ENCODE peak calls at places on chromosomes 4 and X, in ten cellular contexts. Y, C, I, R, O, S, A, M, E and J are unnamed samples.

GRCh38 chr4:40196724-40197281 is at the start of gene RHOH:
- DNase-seq in Y (no peak), C (no peak), I (peak; percentile 88), R (no peak), O (no peak), S (no peak), A (no peak), M (no peak), E (no peak), J (no peak)

GRCh38 chr4:47913858-47914218 is 545 bp downstream of the NFXL1 start:
- DNase-seq in Y (peak; percentile 36), C (peak; percentile 56), I (no peak), R (no peak), O (peak; percentile 27), S (peak; percentile 68), A (no peak), M (no peak), E (no peak), J (peak; percentile 63)

GRCh38 chr4:22607382-22607781 is 85.4 kb upstream of the GBA3 start:
- DNase-seq in Y (peak; percentile 55), C (no peak), I (no peak), R (peak; percentile 29), O (peak; percentile 23), S (peak; percentile 67), A (peak; percentile 30), M (no peak), E (peak; percentile 0), J (no peak)

GRCh38 chrX:72495041-72495440 is 77.6 kb downstream of the HDAC8 start:
- DNase-seq in Y (peak; percentile 6), C (no peak), I (no peak), R (no peak), O (no peak), S (no peak), A (no peak), M (peak; percentile 32), E (no peak), J (no peak)

GRCh38 chrX:15475486-15475885 is 17.6 kb downstream of the PIR start:
- DNase-seq in Y (no peak), C (no peak), I (no peak), R (peak; percentile 41), O (no peak), S (no peak), A (no peak), M (no peak), E (no peak), J (no peak)

GRCh38 chr4:5051210-5051691 is at the start of gene STK32B:
- DNase-seq in Y (peak; percentile 51), C (peak; percentile 69), I (no peak), R (peak; percentile 63), O (peak; percentile 70), S (peak; percentile 79), A (peak; percentile 62), M (no peak), E (peak; percentile 40), J (peak; percentile 65)

GRCh38 chrX:147550217-147550616 is 361.5 kb upstream of the FMR1 start:
- DNase-seq in Y (no peak), C (no peak), I (no peak), R (no peak), O (no peak), S (no peak), A (no peak), M (no peak), E (no peak), J (no peak)

GRCh38 chr4:63275491-63275890 is 1133.8 kb downstream of the TECRL start:
- DNase-seq in Y (no peak), C (no peak), I (no peak), R (no peak), O (no peak), S (no peak), A (no peak), M (no peak), E (no peak), J (peak; percentile 24)

DNA sequence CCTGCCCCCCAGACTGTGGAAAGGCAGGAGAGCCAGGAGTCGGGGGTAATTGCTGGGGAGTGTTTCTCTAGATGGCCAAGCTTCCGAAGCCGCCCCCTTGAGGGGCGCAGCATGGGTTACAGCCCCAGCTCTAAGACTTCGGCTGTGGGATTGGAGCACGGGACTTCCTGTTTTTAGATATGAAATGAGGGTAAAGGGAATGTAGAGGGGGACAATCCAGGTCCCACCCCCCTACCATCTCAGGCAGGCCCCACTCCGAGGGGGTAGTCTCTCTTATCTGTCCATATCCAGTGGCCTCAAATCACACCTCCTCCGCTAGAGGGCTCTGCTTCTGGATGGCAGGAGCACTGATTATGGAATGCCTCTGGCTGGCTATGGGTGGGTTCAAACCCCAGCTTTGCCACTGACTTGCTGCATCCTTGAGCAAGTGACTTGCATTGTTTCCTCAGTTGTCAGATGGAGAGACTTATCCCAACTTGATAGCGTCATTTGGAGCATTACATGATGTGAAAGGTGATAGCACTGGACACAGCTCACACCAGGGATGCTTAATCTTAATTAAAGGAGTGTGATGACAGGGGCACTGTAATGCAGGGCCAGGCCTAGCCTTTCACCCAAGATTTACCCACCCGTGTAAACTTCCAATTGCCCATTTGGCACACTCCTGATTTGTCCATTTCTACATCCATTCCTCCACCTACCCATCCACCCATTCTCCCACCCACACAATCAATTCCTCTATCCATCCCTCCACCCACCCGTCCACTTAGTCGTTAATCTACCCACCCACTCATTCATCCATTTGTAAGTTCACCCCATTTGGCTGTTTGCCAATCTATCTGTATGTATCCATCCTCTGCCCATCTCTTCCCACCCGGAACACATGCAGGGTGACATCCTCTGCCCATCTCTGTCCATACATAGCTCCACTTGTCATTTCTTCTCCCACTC is 845 bp upstream of the KCND1 start:
- DNase-seq in Y (peak; percentile 47), C (no peak), I (no peak), R (peak; percentile 46), O (no peak), S (no peak), A (peak; percentile 39), M (peak; percentile 62), E (no peak), J (no peak)
- TF ChIP-seq CTCF in Y (peak; percentile 70), C (peak; percentile 13), I (peak; percentile 61), R (peak; percentile 46), O (peak; percentile 59), S (peak; percentile 45), A (peak; percentile 43), M (peak; percentile 38), E (peak; percentile 68), J (peak; percentile 41)

GRCh38 chr4:186569533-186570192 is 14.3 kb upstream of the MTNR1A start:
- DNase-seq in Y (no peak), C (no peak), I (no peak), R (no peak), O (no peak), S (no peak), A (no peak), M (no peak), E (no peak), J (no peak)
- H3K4me3 ChIP-seq in Y (no peak overlapping the region), C (peak overlapping the region; percentile 31), I (no peak overlapping the region), R (no peak overlapping the region), O (peak overlapping the region; percentile 43), S (peak overlapping the region; percentile 32), A (peak overlapping the region; percentile 7), M (peak overlapping the region; percentile 19), E (no peak overlapping the region), J (peak overlapping the region; percentile 19)

DNA sequence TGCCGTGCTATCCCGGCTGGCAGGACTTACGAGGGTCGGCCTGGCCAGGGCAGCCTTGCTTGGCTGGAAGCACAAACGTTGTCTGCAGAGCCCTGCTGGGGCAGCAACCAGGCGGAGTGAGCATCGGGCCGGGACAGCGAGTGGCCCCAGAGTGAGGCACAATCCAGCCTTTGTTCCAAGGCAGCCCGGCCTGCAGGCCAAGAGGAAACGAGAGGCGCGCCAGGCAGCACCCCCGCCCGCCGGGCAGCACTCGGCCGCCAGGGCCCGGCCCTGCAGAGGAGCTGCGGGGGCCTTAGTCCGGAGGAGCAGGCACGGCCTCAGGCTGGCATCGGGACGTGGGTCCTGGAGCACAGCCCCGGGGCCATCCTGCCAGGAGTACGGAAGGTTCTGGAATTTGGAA is 24.1 kb downstream of the FGFRL1 start:
- DNase-seq in Y (no peak), C (peak; percentile 87), I (no peak), R (peak; percentile 34), O (peak; percentile 48), S (no peak), A (no peak), M (no peak), E (no peak), J (no peak)
- TF ChIP-seq CTCF in Y (no peak), C (no peak), I (no peak), R (no peak), O (no peak), S (no peak), A (no peak), M (no peak), E (no peak), J (no peak)

GRCh38 chrX:11757729-11758399 is at the start of gene MSL3:
- DNase-seq in Y (peak; percentile 65), C (peak; percentile 54), I (no peak), R (peak; percentile 71), O (peak; percentile 58), S (peak; percentile 89), A (peak; percentile 45), M (peak; percentile 7), E (no peak), J (peak; percentile 76)

GRCh38 chrX:11755724-11756123 is 2.3 kb upstream of the MSL3 start:
- DNase-seq in Y (no peak), C (no peak), I (no peak), R (no peak), O (no peak), S (no peak), A (no peak), M (no peak), E (no peak), J (no peak)

GRCh38 chrX:11754958-11755645 is 2.9 kb upstream of the MSL3 start:
- DNase-seq in Y (peak; percentile 42), C (no peak), I (no peak), R (no peak), O (no peak), S (no peak), A (no peak), M (no peak), E (no peak), J (no peak)

GRCh38 chrX:11757397-11757728 is 674 bp upstream of the MSL3 start:
- DNase-seq in Y (no peak), C (peak; percentile 48), I (no peak), R (no peak), O (no peak), S (no peak), A (no peak), M (no peak), E (no peak), J (no peak)

DNA sequence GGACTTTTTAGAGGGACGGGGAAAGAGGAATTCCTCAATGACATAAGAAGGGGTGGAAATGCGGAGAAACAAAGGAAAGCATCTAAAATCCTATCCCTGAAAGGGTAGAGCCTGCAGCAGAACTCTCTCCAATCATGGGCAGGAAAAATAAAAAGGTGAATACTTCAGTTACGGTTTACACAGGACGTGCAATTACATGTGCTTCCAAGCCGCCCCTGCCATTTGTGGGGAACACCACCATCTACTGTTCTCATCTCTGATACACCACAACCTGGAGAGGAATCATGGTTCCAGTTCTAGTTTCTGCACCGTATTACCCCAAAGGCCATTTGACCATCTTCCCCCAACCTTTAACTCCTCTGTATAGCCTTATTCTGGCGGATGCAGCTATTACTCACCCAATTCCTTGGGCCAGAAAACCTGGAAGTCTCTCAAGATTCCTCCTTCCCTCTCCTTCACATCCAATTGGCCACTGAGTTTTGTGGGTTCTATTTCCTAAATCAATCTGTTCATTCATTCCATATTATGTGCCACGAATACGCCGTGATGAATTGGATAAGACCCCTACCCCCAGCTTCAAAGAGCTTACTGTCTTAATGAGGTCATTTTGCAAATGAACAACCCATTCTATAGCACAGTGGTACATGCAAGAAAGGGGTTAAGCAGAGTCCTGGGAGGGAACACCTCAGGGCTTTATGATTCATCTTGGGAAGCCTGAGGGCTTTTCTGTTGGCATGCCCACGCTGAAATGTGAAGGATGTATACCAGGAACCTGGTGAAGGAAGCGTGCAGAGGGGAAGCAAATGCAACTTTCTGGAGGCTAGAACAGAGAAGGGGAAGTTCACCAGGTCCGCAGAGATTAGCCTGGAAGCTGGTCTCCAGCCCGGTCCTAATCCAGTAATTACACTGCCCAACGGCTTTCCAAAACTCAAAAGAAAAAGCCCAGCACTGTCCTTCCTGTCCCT is 1.4 kb upstream of the MSL3 start:
- DNase-seq in Y (no peak), C (no peak), I (no peak), R (no peak), O (no peak), S (no peak), A (no peak), M (no peak), E (no peak), J (no peak)
- H3K4me3 ChIP-seq in Y (no peak overlapping the region), C (no peak overlapping the region), I (peak overlapping the region; percentile 69), R (no peak overlapping the region), O (peak overlapping the region; percentile 81), S (peak overlapping the region; percentile 75), A (peak overlapping the region; percentile 75), M (peak overlapping the region; percentile 81), E (no peak overlapping the region), J (peak overlapping the region; percentile 74)